ENCODE peak calls at places on chromosomes 16 and 17, in five cellular contexts. C is GM23338, O is WTC11, L is HepG2, S is H1. P is an unnamed sample.

GRCh38 chr16:10940501-10941079 is 1.7 kb downstream of the DEXI start:
- DNase-seq in C (no peak), O (no peak), L (no peak), S (no peak), P (no peak)

GRCh38 chr17:3378321-3378720 is 7.8 kb downstream of the OR3A2 start:
- DNase-seq in C (no peak), O (no peak), L (no peak), S (no peak), P (no peak)

GRCh38 chr17:27601069-27601974 is 29.7 kb upstream of the LGALS9 start:
- DNase-seq in C (peak; percentile 90), O (peak; percentile 90), L (peak; percentile 56), S (peak; percentile 68), P (peak; percentile 70)

GRCh38 chr16:23082161-23082788 is 67.0 kb downstream of the USP31 start:
- DNase-seq in C (no peak), O (no peak), L (peak; percentile 46), S (no peak), P (no peak)

GRCh38 chr17:62869885-62870580 is 61.9 kb upstream of the MARCHF10 start:
- DNase-seq in C (peak; percentile 97), O (peak; percentile 45), L (no peak), S (peak; percentile 33), P (no peak)

GRCh38 chr17:76276069-76276431 is 10.9 kb downstream of the UBALD2 start:
- DNase-seq in C (no peak), O (no peak), L (no peak), S (no peak), P (no peak)

GRCh38 chr16:70717817-70718216 is 32.0 kb upstream of the MTSS2 start:
- DNase-seq in C (no peak), O (no peak), L (no peak), S (no peak), P (no peak)

GRCh38 chr16:81493755-81494433 is 49.3 kb downstream of the CMIP start:
- DNase-seq in C (no peak), O (no peak), L (peak; percentile 57), S (peak; percentile 21), P (peak; percentile 81)

GRCh38 chr17:33730131-33730530 is 437.0 kb upstream of the ASIC2 start:
- DNase-seq in C (peak; percentile 24), O (no peak), L (no peak), S (no peak), P (no peak)

GRCh38 chr16:88479795-88480760 is 27.0 kb downstream of the ZFPM1 start:
- DNase-seq in C (no peak), O (no peak), L (no peak), S (no peak), P (no peak)

GRCh38 chr16:89315791-89316581 is 98.5 kb downstream of the ZNF778 start:
- DNase-seq in C (no peak), O (no peak), L (peak; percentile 29), S (no peak), P (peak; percentile 33)

GRCh38 chr17:7183433-7184090 is 4.4 kb upstream of the ASGR1 start:
- DNase-seq in C (no peak), O (no peak), L (peak; percentile 72), S (no peak), P (no peak)

GRCh38 chr17:81400154-81400938 is 5.1 kb downstream of the BAHCC1 start:
- DNase-seq in C (peak; percentile 77), O (peak; percentile 63), L (no peak), S (no peak), P (peak; percentile 70)

GRCh38 chr16:1821861-1822611 is 4.6 kb downstream of the HAGH start:
- DNase-seq in C (no peak), O (no peak), L (no peak), S (no peak), P (no peak)

GRCh38 chr16:57187508-57187854 is 1.4 kb downstream of the RSPRY1 start:
- DNase-seq in C (peak; percentile 25), O (no peak), L (peak; percentile 29), S (no peak), P (no peak)

GRCh38 chr17:27653572-27653971 is 22.6 kb downstream of the LGALS9 start:
- DNase-seq in C (no peak), O (no peak), L (no peak), S (no peak), P (no peak)

GRCh38 chr17:41768682-41769288 is 17.7 kb downstream of the JUP start:
- DNase-seq in C (no peak), O (no peak), L (no peak), S (no peak), P (no peak)

GRCh38 chr16:15993946-15994665 is 44.7 kb downstream of the ABCC1 start:
- DNase-seq in C (no peak), O (no peak), L (no peak), S (no peak), P (no peak)

GRCh38 chr17:50467114-50467854 is 1.4 kb downstream of the CHAD start:
- DNase-seq in C (no peak), O (no peak), L (no peak), S (no peak), P (no peak)

GRCh38 chr17:30908717-30909420 is 2.8 kb upstream of the TEFM start:
- DNase-seq in C (no peak), O (no peak), L (no peak), S (no peak), P (no peak)

GRCh38 chr17:3893003-3893719 is at the start of gene CAMKK1:
- DNase-seq in C (peak; percentile 94), O (peak; percentile 86), L (peak; percentile 77), S (peak; percentile 44), P (peak; percentile 91)

GRCh38 chr17:46976626-46977270 is 2.3 kb downstream of the RPRML start:
- DNase-seq in C (peak; percentile 45), O (no peak), L (no peak), S (no peak), P (peak; percentile 74)

GRCh38 chr16:48235058-48235555 is 9.0 kb upstream of the LONP2 start:
- DNase-seq in C (peak; percentile 19), O (no peak), L (no peak), S (no peak), P (no peak)

GRCh38 chr16:48234630-48235029 is 9.5 kb upstream of the LONP2 start:
- DNase-seq in C (no peak), O (no peak), L (no peak), S (no peak), P (no peak)

GRCh38 chr16:48232459-48233040 is 11.6 kb upstream of the LONP2 start:
- DNase-seq in C (no peak), O (no peak), L (no peak), S (no peak), P (no peak)

GRCh38 chr16:48235556-48236136 is 8.5 kb upstream of the LONP2 start:
- DNase-seq in C (no peak), O (no peak), L (peak; percentile 83), S (no peak), P (no peak)

DNA sequence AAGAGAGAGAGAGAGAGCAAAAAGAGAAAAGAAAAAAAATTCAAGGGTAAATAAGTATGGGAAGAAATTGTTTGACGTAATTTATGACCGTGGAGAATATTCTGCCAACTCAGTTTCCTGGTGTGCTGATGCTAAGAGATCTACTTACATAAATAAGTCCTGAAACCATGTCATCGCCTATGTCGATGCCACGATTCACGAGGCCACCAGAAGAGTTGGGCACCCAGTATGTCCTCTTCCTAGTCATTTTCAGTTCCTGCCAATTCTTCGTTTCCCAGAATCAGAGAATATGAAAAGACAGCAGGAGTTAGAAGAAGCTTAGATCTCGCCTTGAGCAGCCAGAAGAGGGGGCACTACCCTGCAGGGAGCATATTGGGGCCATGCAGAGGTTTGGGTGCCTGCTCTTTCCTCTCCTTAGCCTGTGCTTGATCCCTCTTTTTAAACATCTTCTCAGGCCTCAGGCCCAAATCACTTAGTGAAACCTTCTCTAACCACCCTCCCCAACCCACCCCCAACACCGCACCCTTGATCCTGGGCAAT is 12.4 kb upstream of the LONP2 start:
- DNase-seq in C (peak; percentile 78), O (peak; percentile 53), L (peak; percentile 49), S (peak; percentile 29), P (peak; percentile 46)
- TF ChIP-seq CREB1 in C (no peak), O (no peak), L (no peak), S (no peak), P (no peak)

DNA sequence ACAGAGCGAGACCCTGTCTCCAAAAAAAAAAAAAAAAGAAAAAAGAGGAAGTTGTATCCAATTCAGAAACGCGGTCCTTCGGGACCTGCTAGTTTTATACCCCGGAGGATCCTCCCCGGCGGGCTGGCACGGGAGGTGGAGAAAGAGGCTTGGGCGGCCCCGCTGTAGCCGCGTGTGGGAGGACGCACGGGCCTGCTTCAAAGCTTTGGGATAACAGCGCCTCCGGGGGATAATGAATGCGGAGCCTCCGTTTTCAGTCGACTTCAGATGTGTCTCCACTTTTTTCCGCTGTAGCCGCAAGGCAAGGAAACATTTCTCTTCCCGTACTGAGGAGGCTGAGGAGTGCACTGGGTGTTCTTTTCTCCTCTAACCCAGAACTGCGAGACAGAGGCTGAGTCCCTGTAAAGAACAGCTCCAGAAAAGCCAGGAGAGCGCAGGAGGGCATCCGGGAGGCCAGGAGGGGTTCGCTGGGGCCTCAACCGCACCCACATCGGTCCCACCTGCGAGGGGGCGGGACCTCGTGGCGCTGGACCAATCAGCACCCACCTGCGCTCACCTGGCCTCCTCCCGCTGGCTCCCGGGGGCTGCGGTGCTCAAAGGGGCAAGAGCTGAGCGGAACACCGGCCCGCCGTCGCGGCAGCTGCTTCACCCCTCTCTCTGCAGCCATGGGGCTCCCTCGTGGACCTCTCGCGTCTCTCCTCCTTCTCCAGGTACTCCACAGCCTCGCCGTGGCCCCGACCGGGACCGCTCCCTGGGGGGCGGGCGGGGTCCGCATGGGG is at the start of gene CDH3:
- DNase-seq in C (peak; percentile 95), O (peak; percentile 94), L (no peak), S (peak; percentile 82), P (no peak)
- TF ChIP-seq CREB1 in C (no peak), O (no peak), L (no peak), S (no peak), P (no peak)

DNA sequence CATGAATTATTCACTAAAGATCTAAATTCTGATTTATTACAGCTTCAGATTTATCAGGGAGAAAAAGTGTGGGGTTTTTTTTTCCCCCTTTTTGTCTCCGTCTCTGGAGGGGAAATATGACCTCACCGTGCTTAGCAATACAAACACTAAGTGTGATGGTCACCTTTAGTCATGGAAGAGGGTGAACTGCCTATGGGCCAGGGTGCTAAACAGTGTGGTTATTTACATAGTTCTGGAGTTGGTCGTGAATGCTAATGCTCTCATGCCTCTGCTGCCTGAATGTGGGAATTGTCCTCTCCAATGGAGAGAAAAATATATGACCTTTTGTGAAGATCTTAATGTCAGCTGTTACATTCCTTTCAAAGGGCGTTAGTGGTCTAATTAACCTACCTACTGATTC is 44.8 kb upstream of the MSI2 start:
- DNase-seq in C (no peak), O (no peak), L (peak; percentile 21), S (no peak), P (no peak)
- TF ChIP-seq CREB1 in C (no peak), O (no peak), L (peak; percentile 24), S (no peak), P (no peak)

DNA sequence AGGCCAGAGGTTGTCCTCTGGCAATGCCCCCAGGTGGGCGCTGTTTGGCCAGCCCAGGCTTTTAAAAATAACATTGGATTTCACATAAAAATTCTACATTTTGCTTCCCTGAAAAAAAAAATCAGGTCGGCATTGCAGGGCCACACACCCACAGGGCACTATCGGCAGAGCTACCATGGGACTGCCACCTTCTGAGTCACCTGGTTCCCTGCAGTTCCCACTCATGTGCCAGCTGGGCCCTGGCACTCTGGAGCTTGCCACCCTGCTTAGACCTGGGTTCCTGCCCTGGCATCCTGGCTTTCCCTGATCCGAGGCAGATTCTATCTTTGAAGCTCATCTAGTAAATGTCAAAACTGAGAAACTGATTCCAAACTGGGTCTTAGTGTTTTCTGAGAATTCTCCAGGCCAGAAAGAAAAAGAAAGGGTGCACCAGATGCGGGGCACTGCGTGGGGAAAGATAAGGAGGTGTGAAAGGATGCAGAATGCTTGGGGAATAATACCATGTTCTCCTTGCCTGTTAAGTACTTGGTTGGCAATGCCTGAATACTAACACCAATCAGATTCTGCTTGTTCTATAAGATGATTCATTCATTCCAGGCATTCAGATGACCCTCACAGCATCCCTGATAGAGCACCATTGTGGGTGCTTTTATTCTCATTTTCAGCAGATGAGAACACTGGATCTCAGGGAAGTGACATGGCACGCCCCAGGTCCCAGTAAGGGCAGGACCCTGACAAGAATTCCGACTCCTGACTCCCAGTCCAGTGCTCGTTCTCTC is 51.8 kb downstream of the RAI1 start:
- DNase-seq in C (no peak), O (no peak), L (no peak), S (no peak), P (no peak)
- TF ChIP-seq CREB1 in C (no peak), O (no peak), L (no peak), S (no peak), P (no peak)

P was measured in K562.